ENCODE peak calls at places on chromosomes 6 and 20, in six cellular contexts. J is naive thymus-derived CD8-positive, alpha-beta T cell; C is brain microvascular endothelial cell; V is kidney epithelial cell; Q is cardiac fibroblast; H is lung. P is an unnamed sample.

GRCh38 chr20:48615871-48616270 is 211.9 kb downstream of the PREX1 start:
- DNase-seq in J (no peak), C (no peak), V (no peak), Q (no peak), H (no peak), P (no peak)

GRCh38 chr20:60966766-60967165 is 285.3 kb upstream of the CDH4 start:
- DNase-seq in J (no peak), C (no peak), V (no peak), Q (no peak), H (no peak), P (no peak)

GRCh38 chr6:35042041-35042440 is 99.1 kb downstream of the TCP11 start:
- DNase-seq in J (no peak), C (no peak), V (no peak), Q (no peak), H (no peak), P (no peak)

GRCh38 chr6:152952045-152952444 is 30.8 kb downstream of the FBXO5 start:
- DNase-seq in J (no peak), C (peak; percentile 45), V (no peak), Q (peak; percentile 42), H (no peak), P (no peak)

GRCh38 chr6:117548797-117549301 is 53.5 kb downstream of the GOPC start:
- DNase-seq in J (no peak), C (no peak), V (peak; percentile 52), Q (peak; percentile 85), H (no peak), P (no peak)

GRCh38 chr20:63138855-63139341 is 77.0 kb downstream of the YTHDF1 start:
- DNase-seq in J (no peak), C (no peak), V (no peak), Q (no peak), H (no peak), P (no peak)

GRCh38 chr6:155373276-155373675 is 59.0 kb upstream of the TFB1M start:
- DNase-seq in J (no peak), C (no peak), V (no peak), Q (peak; percentile 13), H (no peak), P (no peak)

GRCh38 chr6:162151050-162151658 is 576.4 kb downstream of the PRKN start:
- DNase-seq in J (no peak), C (peak; percentile 54), V (no peak), Q (peak; percentile 17), H (no peak), P (no peak)

GRCh38 chr20:23225407-23226060 is 125.1 kb upstream of the NXT1 start:
- DNase-seq in J (no peak), C (peak; percentile 87), V (no peak), Q (peak; percentile 96), H (peak; percentile 76), P (peak; percentile 69)

GRCh38 chr20:46207031-46207549 is 89.0 kb downstream of the CD40 start:
- DNase-seq in J (no peak), C (no peak), V (no peak), Q (no peak), H (no peak), P (no peak)

GRCh38 chr20:32966382-32966781 is 37.9 kb downstream of the SUN5 start:
- DNase-seq in J (peak; percentile 16), C (no peak), V (no peak), Q (no peak), H (no peak), P (no peak)

GRCh38 chr6:16868968-16869367 is 107.7 kb upstream of the ATXN1 start:
- DNase-seq in J (no peak), C (no peak), V (no peak), Q (no peak), H (no peak), P (no peak)

GRCh38 chr20:40637176-40637575 is 51.9 kb downstream of the MAFB start:
- DNase-seq in J (no peak), C (no peak), V (no peak), Q (no peak), H (no peak), P (no peak)

GRCh38 chr20:62822788-62823651 is 6.2 kb downstream of the COL9A3 start:
- DNase-seq in J (no peak), C (no peak), V (no peak), Q (peak; percentile 29), H (no peak), P (peak; percentile 85)

GRCh38 chr20:64049060-64049886 is at the start of gene SOX18:
- DNase-seq in J (no peak), C (no peak), V (no peak), Q (peak; percentile 29), H (no peak), P (peak; percentile 35)

GRCh38 chr20:20755227-20755626 is 42.8 kb upstream of the RALGAPA2 start:
- DNase-seq in J (no peak), C (no peak), V (no peak), Q (no peak), H (no peak), P (no peak)

GRCh38 chr6:142387997-142388815 is 86.4 kb downstream of the ADGRG6 start:
- DNase-seq in J (no peak), C (peak; percentile 43), V (no peak), Q (peak; percentile 78), H (no peak), P (peak; percentile 1)

GRCh38 chr6:44932651-44933091 is 395.5 kb upstream of the RUNX2 start:
- DNase-seq in J (peak; percentile 72), C (no peak), V (no peak), Q (no peak), H (no peak), P (no peak)

GRCh38 chr6:140623498-140623897 is 1249.0 kb upstream of the CITED2 start:
- DNase-seq in J (no peak), C (peak; percentile 50), V (no peak), Q (peak; percentile 90), H (no peak), P (no peak)

GRCh38 chr6:125191916-125192609 is 38.5 kb downstream of the TPD52L1 start:
- DNase-seq in J (peak; percentile 38), C (peak; percentile 93), V (peak; percentile 59), Q (peak; percentile 93), H (peak; percentile 71), P (peak; percentile 68)

GRCh38 chr20:3130051-3130600 is 29.5 kb downstream of the FASTKD5 start:
- DNase-seq in J (no peak), C (no peak), V (no peak), Q (no peak), H (no peak), P (no peak)

GRCh38 chr20:16613954-16614353 is 40.7 kb upstream of the KIF16B start:
- DNase-seq in J (no peak), C (no peak), V (no peak), Q (peak; percentile 9), H (no peak), P (no peak)

GRCh38 chr6:105507811-105508210 is 104.9 kb upstream of the PREP start:
- DNase-seq in J (no peak), C (no peak), V (no peak), Q (no peak), H (no peak), P (no peak)

GRCh38 chr20:37833172-37833915 is 69.6 kb upstream of the VSTM2L start:
- DNase-seq in J (no peak), C (no peak), V (no peak), Q (no peak), H (no peak), P (peak; percentile 78)

GRCh38 chr6:133646021-133646682 is 242.8 kb upstream of the TCF21 start:
- DNase-seq in J (no peak), C (peak; percentile 79), V (peak; percentile 65), Q (peak; percentile 86), H (no peak), P (no peak)